ENCODE peak calls at places on chromosomes 6 and 20, in six cellular contexts. Z is left ventricle myocardium inferior, P is tibial artery, E is breast epithelium, S is neural progenitor cell, Y is mucosa of descending colon. C is an unnamed sample. For H3K9me3, the result is how much of the 10 kb centered on the place peaks cover.

GRCh38 chr6:53205778-53206177 is 57.1 kb upstream of the GCM1 start:
- DNase-seq in P (no peak), Y (no peak), Z (no peak), E (no peak), S (no peak), C (no peak)

GRCh38 chr20:46682063-46682821 is 7.0 kb downstream of the TP53RK start:
- DNase-seq in P (no peak), E (no peak), S (peak), Z (no peak), Y (no peak), C (no peak)

GRCh38 chr6:124226396-124226795 is 422.7 kb downstream of the NKAIN2 start:
- DNase-seq in P (no peak), E (no peak), Z (no peak), S (no peak), Y (no peak), C (no peak)

GRCh38 chr6:148441454-148441911 is 98.8 kb downstream of the SASH1 start:
- DNase-seq in S (no peak), E (no peak), P (no peak), Z (no peak), Y (no peak), C (no peak)

GRCh38 chr20:19566226-19566960 is 191.7 kb upstream of the RIN2 start:
- DNase-seq in S (no peak), Z (no peak), P (no peak), E (no peak), Y (no peak), C (no peak)

GRCh38 chr6:107600111-107600510 is 110.2 kb downstream of the SOBP start:
- DNase-seq in Y (no peak), P (no peak), Z (no peak), S (peak), E (no peak), C (no peak)

GRCh38 chr20:59063358-59064213 is 21.0 kb upstream of the PRELID3B start:
- DNase-seq in E (no peak), S (peak), P (no peak), Z (peak), Y (no peak), C (no peak)

GRCh38 chr20:51710503-51710902 is 57.7 kb downstream of the ATP9A start:
- DNase-seq in Y (no peak), E (no peak), S (no peak), Z (no peak), P (no peak), C (no peak)

GRCh38 chr20:17969276-17969883 is 562 bp downstream of the MGME1 start:
- DNase-seq in S (peak), Y (no peak), E (peak), P (peak), Z (no peak), C (no peak)

GRCh38 chr20:9989066-9989724 is 45.6 kb upstream of the ANKEF1 start:
- DNase-seq in S (no peak), Z (no peak), E (no peak), P (no peak), Y (no peak), C (no peak)

GRCh38 chr20:31823360-31824124 is 4.4 kb downstream of the MYLK2 start:
- DNase-seq in E (no peak), Z (no peak), P (no peak), S (no peak), Y (no peak), C (no peak)

GRCh38 chr20:20837574-20838021 is 125.2 kb upstream of the RALGAPA2 start:
- DNase-seq in Z (peak), S (peak), P (peak), Y (no peak), E (no peak), C (peak)

GRCh38 chr6:161336479-161336878 is 62.6 kb upstream of the AGPAT4 start:
- DNase-seq in S (no peak), Z (no peak), P (no peak), Y (no peak), E (no peak), C (no peak)

GRCh38 chr6:162056745-162057144 is 670.8 kb downstream of the PRKN start:
- DNase-seq in E (no peak), Z (peak), Y (no peak), P (no peak), S (peak), C (no peak)

GRCh38 chr20:41089555-41089954 is 47.8 kb upstream of the PLCG1 start:
- DNase-seq in P (no peak), Z (no peak), E (no peak), Y (no peak), S (no peak), C (no peak)

GRCh38 chr20:11451793-11452291 is 465.9 kb upstream of the BTBD3 start:
- DNase-seq in Z (no peak), P (no peak), S (peak), E (no peak), Y (no peak), C (no peak)

GRCh38 chr6:16635810-16636602 is 125.3 kb downstream of the ATXN1 start:
- DNase-seq in E (no peak), P (no peak), Y (no peak), S (no peak), Z (no peak), C (no peak)

GRCh38 chr6:138287144-138287955 is 69.1 kb upstream of the PBOV1 start:
- DNase-seq in E (peak), S (peak), Z (no peak), P (no peak), Y (no peak), C (peak)

GRCh38 chr20:63617092-63617875 is 9.6 kb downstream of the GMEB2 start:
- DNase-seq in S (no peak), P (no peak), E (no peak), Z (no peak), Y (peak), C (no peak)

GRCh38 chr6:22147983-22148797 is 148.6 kb downstream of the PRL start:
- DNase-seq in Z (no peak), P (no peak), E (no peak), Y (peak), S (peak), C (no peak)

GRCh38 chr6:71334768-71335167 is 46.2 kb downstream of the OGFRL1 start:
- DNase-seq in S (no peak), Y (no peak), P (no peak), E (no peak), Z (no peak), C (no peak)

GRCh38 chr6:24093381-24093780 is 32.6 kb upstream of the NRSN1 start:
- DNase-seq in S (no peak), Z (no peak), E (no peak), P (no peak), Y (no peak), C (no peak)

GRCh38 chr20:16553684-16554083 is 19.6 kb downstream of the KIF16B start:
- DNase-seq in P (no peak), Y (no peak), S (no peak), E (no peak), Z (no peak), C (no peak)

GRCh38 chr20:16555754-16556153 is 17.5 kb downstream of the KIF16B start:
- DNase-seq in S (no peak), Z (no peak), E (no peak), Y (no peak), P (no peak), C (no peak)

GRCh38 chr20:16554766-16555543 is 18.3 kb downstream of the KIF16B start:
- DNase-seq in Z (no peak), S (no peak), E (no peak), P (no peak), Y (no peak), C (no peak)

GRCh38 chr20:16551601-16552419 is 21.4 kb downstream of the KIF16B start:
- DNase-seq in S (no peak), P (no peak), E (no peak), Y (no peak), Z (no peak), C (no peak)

DNA sequence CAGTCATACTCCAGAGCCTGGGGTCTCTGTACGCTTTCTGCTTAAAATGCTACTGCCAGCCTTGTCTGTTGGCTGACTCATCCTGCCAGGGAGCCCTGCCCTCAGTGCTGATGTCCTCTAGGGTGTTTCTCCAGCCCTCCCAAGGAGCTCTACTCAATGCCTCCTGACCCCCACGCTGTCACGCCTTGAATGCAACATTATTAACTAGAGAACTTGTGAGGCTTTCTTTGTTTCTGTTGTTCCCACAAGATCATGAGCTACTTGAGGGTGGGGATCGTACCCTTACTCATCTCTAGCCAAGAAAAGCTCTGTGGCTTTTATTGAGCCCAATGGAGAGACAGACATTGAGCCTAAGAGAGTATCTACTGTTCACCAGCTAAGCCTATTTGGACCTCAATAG is 20.1 kb downstream of the KIF16B start:
- DNase-seq in P (no peak), S (no peak), Z (no peak), Y (no peak), E (no peak), C (no peak)
- H3K9me3 ChIP-seq in P (under half), S (under half), Z (under half), Y (under half), E (under half), C (under half)

GRCh38 chr20:15759546-15760216 is 813.6 kb downstream of the KIF16B start:
- DNase-seq in Y (no peak), Z (no peak), S (no peak), E (no peak), P (no peak), C (no peak)
- H3K9me3 ChIP-seq in Y (under half), Z (under half), S (under half), E (under half), P (under half), C (under half)

DNA sequence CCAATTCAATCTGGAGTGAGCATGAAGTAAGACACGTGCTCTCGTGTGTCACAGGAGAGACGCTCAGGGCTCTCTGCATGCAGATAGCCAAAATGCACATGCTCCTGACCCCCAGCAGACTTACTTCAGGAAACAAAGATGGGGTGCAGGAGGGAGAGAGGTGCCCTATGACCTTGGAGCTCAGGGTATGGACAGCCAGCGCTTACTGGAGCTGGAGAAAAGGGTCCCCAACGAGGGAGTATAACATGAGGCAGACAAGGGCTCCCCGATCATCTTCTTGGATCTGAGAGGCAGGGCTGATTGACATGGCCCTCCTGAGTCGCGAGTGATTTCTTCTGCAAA is 70.7 kb downstream of the BMP7 start:
- DNase-seq in Z (no peak), P (no peak), E (no peak), Y (no peak), S (no peak), C (peak)
- H3K9me3 ChIP-seq in Z (under half), P (under half), E (under half), Y (under half), S (under half), C (under half)

GRCh38 chr20:56069016-56069415 is 63.7 kb upstream of the CBLN4 start:
- DNase-seq in P (no peak), S (no peak), Y (no peak), E (no peak), Z (no peak), C (no peak)
- H3K9me3 ChIP-seq in P (under half), S (half or more), Y (under half), E (under half), Z (under half), C (under half)

GRCh38 chr6:167471548-167471930 is 146.7 kb downstream of the TTLL2 start:
- DNase-seq in P (no peak), E (no peak), Z (no peak), S (no peak), Y (no peak), C (no peak)

GRCh38 chr6:167475947-167476346 is 151.1 kb downstream of the TTLL2 start:
- DNase-seq in Z (no peak), P (no peak), E (no peak), Y (no peak), S (peak), C (no peak)

GRCh38 chr6:167472876-167473275 is 148.0 kb downstream of the TTLL2 start:
- DNase-seq in Y (no peak), S (no peak), E (no peak), Z (no peak), P (no peak), C (no peak)

GRCh38 chr6:167474725-167475124 is 149.8 kb downstream of the TTLL2 start:
- DNase-seq in P (no peak), E (no peak), Y (no peak), S (no peak), Z (no peak), C (no peak)

GRCh38 chr6:167474171-167474570 is 149.3 kb downstream of the TTLL2 start:
- DNase-seq in P (no peak), Y (no peak), Z (no peak), S (no peak), E (no peak), C (no peak)
- H3K9me3 ChIP-seq in P (under half), Y (under half), Z (under half), S (under half), E (under half), C (under half)

GRCh38 chr6:168124161-168124560 is 45.1 kb upstream of the FRMD1 start:
- DNase-seq in Y (no peak), S (no peak), Z (no peak), P (no peak), E (no peak), C (no peak)
- H3K9me3 ChIP-seq in Y (under half), S (under half), Z (under half), P (under half), E (under half), C (under half)

GRCh38 chr6:140193269-140193668 is 818.8 kb upstream of the CITED2 start:
- DNase-seq in E (no peak), Y (no peak), S (no peak), Z (no peak), P (no peak), C (no peak)

GRCh38 chr6:140192018-140192417 is 817.6 kb upstream of the CITED2 start:
- DNase-seq in E (no peak), P (no peak), S (no peak), Z (no peak), Y (no peak), C (no peak)
- H3K9me3 ChIP-seq in E (under half), P (under half), S (under half), Z (half or more), Y (under half), C (under half)

DNA sequence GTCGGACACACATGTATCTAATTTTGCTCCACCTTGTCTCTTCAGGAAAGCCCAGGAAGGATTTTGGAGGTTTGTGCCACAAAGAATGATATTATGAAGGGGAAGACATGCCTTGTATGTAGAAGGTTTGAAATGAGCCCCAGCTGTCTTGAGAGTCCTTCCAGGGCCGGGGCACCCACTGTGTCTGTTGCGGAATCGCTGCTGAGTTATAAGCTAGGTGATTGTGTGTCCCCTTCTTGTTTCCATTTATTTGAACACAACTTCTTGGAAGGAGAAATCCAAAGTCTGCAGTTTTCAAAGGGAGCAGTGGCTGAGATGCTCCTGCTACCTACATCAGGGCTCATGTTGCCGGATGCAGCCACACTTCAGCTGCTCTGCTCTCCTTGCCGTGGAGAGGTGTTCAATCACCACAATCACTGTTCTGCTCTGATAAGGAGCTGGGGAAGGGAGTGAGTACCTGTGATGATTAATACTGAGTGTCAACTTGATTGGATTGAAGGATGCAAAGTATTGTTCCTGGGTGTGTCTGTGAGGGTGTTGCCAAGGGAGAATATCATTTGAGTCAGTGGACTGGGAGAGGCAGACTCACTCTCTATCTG is 828.6 kb downstream of the QKI start:
- DNase-seq in P (no peak), Z (no peak), Y (no peak), E (no peak), S (no peak), C (no peak)
- H3K9me3 ChIP-seq in P (under half), Z (under half), Y (under half), E (under half), S (under half), C (under half)

GRCh38 chr6:137165375-137166246 is 7.8 kb downstream of the IL22RA2 start:
- DNase-seq in P (no peak), E (no peak), Z (no peak), Y (no peak), S (no peak), C (peak)
- H3K9me3 ChIP-seq in P (under half), E (under half), Z (under half), Y (under half), S (under half), C (under half)